ENCODE peak calls at places on chromosomes 7 and 10, in seven cellular contexts. R is hepatocyte, A is HCT116, T is PC-3, E is PC-9, Y is SK-N-SH, V is OCI-LY7. O is an unnamed sample. For H3K9me3 and H3K9me2, the result is how much of the 10 kb centered on the place peaks cover.

GRCh38 chr7:142196066-142196840 is 61.6 kb downstream of the PRSS58 start:
- DNase-seq in A (no peak), R (no peak), T (no peak), V (no peak), Y (no peak), E (no peak), O (no peak)

GRCh38 chr10:12727832-12728215 is 273.7 kb downstream of the CCDC3 start:
- DNase-seq in T (no peak), E (no peak), V (no peak), R (peak), Y (no peak), A (no peak), O (no peak)

GRCh38 chr10:76396126-76396525 is 964.7 kb downstream of the LRMDA start:
- DNase-seq in Y (no peak), R (no peak), T (no peak), E (no peak), V (no peak), A (no peak), O (no peak)

GRCh38 chr10:91043173-91043910 is 122.5 kb upstream of the ANKRD1 start:
- DNase-seq in A (peak), V (peak), R (peak), Y (peak), T (peak), E (peak), O (peak)

GRCh38 chr10:70300908-70301597 is 17.2 kb upstream of the NPFFR1 start:
- DNase-seq in V (no peak), E (no peak), Y (no peak), A (no peak), R (no peak), T (no peak), O (no peak)

GRCh38 chr7:99141756-99142726 is 1.9 kb downstream of the SMURF1 start:
- DNase-seq in R (peak), Y (peak), E (peak), V (peak), T (peak), A (no peak), O (no peak)

GRCh38 chr10:86330778-86331763 is 35.5 kb downstream of the GRID1 start:
- DNase-seq in R (no peak), E (no peak), V (no peak), Y (no peak), T (no peak), A (no peak), O (no peak)

GRCh38 chr10:7311256-7312178 is 99.3 kb downstream of the SFMBT2 start:
- DNase-seq in V (no peak), R (peak), E (no peak), Y (no peak), T (peak), A (no peak), O (no peak)

GRCh38 chr10:90859321-90859751 is 1.5 kb upstream of the HTR7 start:
- DNase-seq in E (no peak), Y (no peak), V (no peak), R (no peak), A (peak), T (peak), O (no peak)

GRCh38 chr10:62895058-62895457 is 78.9 kb upstream of the EGR2 start:
- DNase-seq in E (no peak), T (peak), Y (no peak), A (no peak), V (no peak), R (no peak), O (no peak)

GRCh38 chr10:12513003-12513365 is 163.6 kb downstream of the CAMK1D start:
- DNase-seq in T (no peak), V (no peak), R (no peak), Y (no peak), A (no peak), E (no peak), O (no peak)

GRCh38 chr10:29621161-29621560 is 13.6 kb downstream of the SVIL start:
- DNase-seq in E (no peak), A (no peak), Y (no peak), T (no peak), V (no peak), R (peak), O (no peak)

GRCh38 chr7:47570649-47571050 is 11.3 kb downstream of the TNS3 start:
- DNase-seq in T (no peak), A (no peak), E (no peak), V (no peak), R (no peak), Y (no peak), O (no peak)

GRCh38 chr10:89853796-89854195 is 152.4 kb downstream of the KIF20B start:
- DNase-seq in V (no peak), Y (peak), A (no peak), R (no peak), T (no peak), E (no peak), O (no peak)

GRCh38 chr10:61475449-61475873 is 22.3 kb upstream of the TMEM26 start:
- DNase-seq in Y (no peak), E (no peak), R (no peak), V (no peak), A (no peak), T (peak), O (no peak)

GRCh38 chr10:58512470-58513188 is at the start of gene BICC1:
- DNase-seq in Y (peak), R (peak), A (no peak), T (peak), V (no peak), E (no peak), O (no peak)

GRCh38 chr7:80967536-80968297 is 48.9 kb upstream of the SEMA3C start:
- DNase-seq in T (no peak), E (no peak), Y (no peak), R (no peak), V (no peak), A (no peak), O (no peak)

GRCh38 chr7:46178685-46179084 is 257.6 kb upstream of the IGFBP3 start:
- DNase-seq in E (no peak), T (peak), Y (no peak), A (no peak), R (no peak), V (no peak), O (no peak)

GRCh38 chr7:25854608-25855497 is 297.1 kb upstream of the NFE2L3 start:
- DNase-seq in V (peak), R (peak), A (peak), T (peak), Y (peak), E (no peak), O (peak)

GRCh38 chr7:139731802-139732470 is 45.9 kb downstream of the HIPK2 start:
- DNase-seq in A (peak), E (peak), R (peak), T (peak), V (no peak), Y (no peak), O (no peak)

GRCh38 chr7:124085168-124085567 is 52.3 kb upstream of the TMEM229A start:
- DNase-seq in T (peak), Y (peak), V (no peak), R (peak), E (no peak), A (no peak), O (no peak)

GRCh38 chr7:31327071-31327470 is 13.5 kb downstream of the NEUROD6 start:
- DNase-seq in T (peak), E (no peak), V (no peak), Y (no peak), A (no peak), R (peak), O (no peak)

GRCh38 chr10:97689637-97690036 is 2.6 kb upstream of the AVPI1 start:
- DNase-seq in A (peak), Y (no peak), E (peak), T (peak), V (no peak), R (no peak), O (no peak)

GRCh38 chr10:106479619-106480018 is 684.9 kb downstream of the SORCS1 start:
- DNase-seq in A (no peak), E (no peak), T (no peak), Y (no peak), V (no peak), R (no peak), O (no peak)

GRCh38 chr7:74656421-74656910 is 1.1 kb upstream of the GTF2I start:
- DNase-seq in E (peak), Y (peak), T (peak), V (peak), R (peak), A (no peak), O (peak)

GRCh38 chr7:111098926-111099250 is 8.0 kb downstream of the LRRN3 start:
- DNase-seq in R (no peak), T (no peak), Y (no peak), V (no peak), E (no peak), A (no peak), O (no peak)

GRCh38 chr7:31890751-31891150 is 179.5 kb downstream of the PDE1C start:
- DNase-seq in V (no peak), T (no peak), R (no peak), Y (no peak), A (no peak), E (no peak), O (no peak)

GRCh38 chr10:71971311-71971731 is 7.1 kb downstream of the CHST3 start:
- DNase-seq in V (no peak), E (no peak), R (no peak), A (no peak), Y (no peak), T (no peak), O (no peak)

GRCh38 chr7:40469481-40469880 is 334.7 kb downstream of the SUGCT start:
- DNase-seq in V (no peak), A (no peak), E (no peak), Y (no peak), R (peak), T (peak), O (no peak)

GRCh38 chr10:77531441-77532001 is 106.1 kb downstream of the KCNMA1 start:
- DNase-seq in R (peak), A (peak), Y (no peak), V (no peak), E (peak), T (peak), O (no peak)

GRCh38 chr10:63206997-63207952 is 74.1 kb downstream of the NRBF2 start:
- DNase-seq in R (peak), Y (peak), A (no peak), E (no peak), T (no peak), V (peak), O (peak)

GRCh38 chr7:115066634-115067033 is 144.7 kb downstream of the MDFIC start:
- DNase-seq in Y (no peak), R (no peak), E (no peak), A (no peak), V (no peak), T (no peak), O (no peak)

GRCh38 chr7:1695800-1696454 is 25.9 kb downstream of the ELFN1 start:
- DNase-seq in A (no peak), E (no peak), V (no peak), T (no peak), Y (peak), R (no peak), O (no peak)

GRCh38 chr10:77186936-77187335 is 450.7 kb downstream of the KCNMA1 start:
- DNase-seq in Y (no peak), V (no peak), R (no peak), E (no peak), T (no peak), A (no peak), O (no peak)

GRCh38 chr7:50982626-50983025 is 199.9 kb upstream of the GRB10 start:
- DNase-seq in A (no peak), Y (no peak), E (no peak), R (no peak), V (no peak), T (peak), O (no peak)
- TF ChIP-seq CTCF in A (no peak), Y (peak), E (peak), R (no peak), V (peak), T (peak), O (no peak)

GRCh38 chr7:158548726-158549125 is 38.9 kb downstream of the PTPRN2 start:
- DNase-seq in T (no peak), Y (no peak), E (no peak), A (no peak), V (no peak), R (no peak), O (no peak)

GRCh38 chr7:158546214-158546613 is 41.4 kb downstream of the PTPRN2 start:
- DNase-seq in R (no peak), A (no peak), V (no peak), E (no peak), T (no peak), Y (no peak), O (no peak)

GRCh38 chr7:158544708-158545107 is 42.9 kb downstream of the PTPRN2 start:
- DNase-seq in E (no peak), R (no peak), Y (no peak), T (no peak), V (no peak), A (no peak), O (no peak)

GRCh38 chr7:158547817-158548216 is 39.8 kb downstream of the PTPRN2 start:
- DNase-seq in R (no peak), T (no peak), Y (no peak), V (no peak), A (no peak), E (no peak), O (no peak)

DNA sequence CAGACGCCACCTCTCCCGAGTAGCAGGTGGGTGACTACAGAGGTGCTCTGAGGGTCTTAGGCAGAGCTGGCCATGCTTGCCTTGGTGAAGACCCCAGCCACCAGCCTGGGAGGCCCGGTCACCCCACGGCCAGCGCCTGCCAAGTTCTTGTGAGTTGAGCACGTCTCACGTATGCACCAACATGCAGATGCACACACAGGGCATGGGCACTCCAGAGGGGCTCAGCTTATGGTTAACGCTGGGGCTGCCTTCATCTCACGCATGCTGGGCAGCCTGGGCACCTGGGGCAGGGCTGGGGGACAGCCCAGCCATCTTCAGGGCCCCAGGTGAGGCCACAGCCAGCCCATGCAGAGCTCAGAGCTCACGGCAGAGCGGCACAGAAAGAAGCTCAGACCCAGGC is 41.0 kb downstream of the PTPRN2 start:
- DNase-seq in T (no peak), Y (no peak), R (no peak), E (no peak), V (no peak), A (no peak), O (no peak)
- H3K9me3 ChIP-seq in T (under half), Y (under half), R (under half), E (under half), V (under half), A (under half), O (under half)

GRCh38 chr7:54712777-54713176 is 46.2 kb downstream of the SEC61G start:
- DNase-seq in R (no peak), Y (no peak), V (no peak), A (no peak), E (no peak), T (no peak), O (no peak)
- H3K9me2 ChIP-seq in R (under half), Y (under half), V (under half), A (under half), E (under half), T (under half), O (under half)

GRCh38 chr7:151076863-151077704 is 3.5 kb downstream of the FASTK start:
- DNase-seq in R (no peak), T (peak), V (no peak), E (peak), Y (peak), A (no peak), O (no peak)
- TF ChIP-seq CTCF in R (peak), T (peak), V (peak), E (peak), Y (peak), A (no peak), O (peak)

DNA sequence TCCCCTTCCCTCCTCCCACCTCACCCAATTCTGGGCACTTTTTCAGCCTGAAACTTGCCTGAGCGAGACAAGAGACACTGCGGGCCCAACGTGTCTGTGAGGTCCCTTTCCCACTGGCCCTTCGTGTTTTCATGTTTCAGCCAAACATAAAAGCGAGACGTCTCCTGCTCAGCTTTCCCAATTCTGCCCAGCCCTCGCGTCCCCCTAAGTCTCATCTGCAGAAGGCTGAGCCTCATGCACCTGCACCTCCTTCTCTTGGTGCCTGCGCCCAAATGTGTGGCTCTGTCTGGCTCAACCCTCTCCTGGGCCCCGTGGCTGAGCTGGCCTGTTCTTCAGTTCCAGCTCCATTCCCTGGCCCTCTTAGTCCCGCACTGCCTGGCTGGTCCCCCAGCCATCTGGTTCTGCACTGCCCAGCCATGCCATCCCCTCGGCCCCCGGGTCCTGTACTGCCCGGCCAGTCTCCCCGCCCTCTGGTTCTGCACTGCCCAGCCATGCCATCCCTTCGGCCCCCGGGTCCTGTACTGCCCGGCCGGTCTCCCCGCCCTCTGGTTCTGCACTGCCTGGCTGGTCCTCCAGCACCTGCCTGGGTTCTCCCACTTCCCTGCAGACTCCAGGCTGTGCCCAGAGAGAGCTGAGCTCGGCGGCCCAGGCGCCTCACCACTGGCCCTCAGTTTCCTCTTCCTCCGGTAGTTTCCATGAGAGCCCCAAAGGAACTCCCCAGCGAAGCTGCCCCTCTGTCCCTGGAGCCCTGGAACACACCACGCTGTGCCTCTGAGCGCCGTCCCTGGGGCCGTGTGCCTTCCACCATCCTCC is 224.1 kb downstream of the DNAJB6 start:
- DNase-seq in V (no peak), E (no peak), R (no peak), Y (no peak), T (no peak), A (no peak), O (no peak)
- H3K9me3 ChIP-seq in V (under half), E (under half), R (under half), Y (under half), T (under half), A (under half), O (under half)

GRCh38 chr10:64601298-64601697 is 1080.1 kb downstream of the REEP3 start:
- DNase-seq in Y (peak), T (no peak), E (no peak), V (no peak), R (no peak), A (no peak), O (no peak)
- H3K9me2 ChIP-seq in Y (under half), T (under half), E (under half), V (under half), R (under half), A (under half), O (under half)

GRCh38 chr7:20329389-20330175 is 1.1 kb upstream of the ITGB8 start:
- DNase-seq in A (peak), T (peak), E (peak), V (no peak), Y (peak), R (peak), O (peak)
- TF ChIP-seq CTCF in A (no peak), T (peak), E (peak), V (no peak), Y (peak), R (peak), O (no peak)